ENCODE peak calls at places on chromosomes 6 and 20, in four cellular contexts. F, W, I and T are unnamed samples.

GRCh38 chr6:159172066-159172465 is 2.9 kb downstream of the FNDC1 start:
- DNase-seq in F (no peak), W (no peak), I (no peak), T (peak)

GRCh38 chr6:139313784-139314545 is 22.2 kb upstream of the TXLNB start:
- DNase-seq in F (no peak), W (no peak), I (no peak), T (no peak)

GRCh38 chr6:53344993-53345392 is 3.8 kb downstream of the ELOVL5 start:
- DNase-seq in F (no peak), W (no peak), I (no peak), T (no peak)

GRCh38 chr20:19975901-19976300 is 41.3 kb upstream of the NAA20 start:
- DNase-seq in F (no peak), W (no peak), I (no peak), T (peak)

GRCh38 chr6:47419621-47420020 is 58.0 kb upstream of the CD2AP start:
- DNase-seq in F (no peak), W (no peak), I (no peak), T (peak)

GRCh38 chr20:57748601-57749130 is 38.9 kb upstream of the PMEPA1 start:
- DNase-seq in F (peak), W (peak), I (peak), T (peak)

GRCh38 chr20:44154521-44155001 is 32.4 kb downstream of the JPH2 start:
- DNase-seq in F (no peak), W (peak), I (no peak), T (peak)

GRCh38 chr6:113697642-113698410 is 159.3 kb upstream of the MARCKS start:
- DNase-seq in F (no peak), W (peak), I (no peak), T (peak)

GRCh38 chr6:130424704-130425103 is 58.9 kb downstream of the TMEM200A start:
- DNase-seq in F (no peak), W (no peak), I (no peak), T (no peak)

GRCh38 chr20:10985536-10985935 is 311.7 kb upstream of the JAG1 start:
- DNase-seq in F (no peak), W (no peak), I (no peak), T (peak)

GRCh38 chr20:44089987-44090674 is 96.9 kb downstream of the JPH2 start:
- DNase-seq in F (no peak), W (no peak), I (no peak), T (peak)

GRCh38 chr6:166005846-166006592 is 161.6 kb downstream of the TBXT start:
- DNase-seq in F (no peak), W (no peak), I (peak), T (peak)

GRCh38 chr6:18081025-18081668 is 41.3 kb downstream of the NHLRC1 start:
- DNase-seq in F (no peak), W (no peak), I (no peak), T (no peak)

GRCh38 chr20:48538058-48538825 is 289.6 kb downstream of the PREX1 start:
- DNase-seq in F (no peak), W (peak), I (no peak), T (peak)

GRCh38 chr6:149852180-149852579 is 12.0 kb downstream of the LRP11 start:
- DNase-seq in F (no peak), W (no peak), I (no peak), T (peak)